ENCODE peak calls at places on chromosomes 3 and 15, in eight cellular contexts. S, T, J, E, D, R, Y and U are unnamed samples.

GRCh38 chr15:70856884-70857546 is 3.1 kb upstream of the LARP6 start:
- DNase-seq in J (peak; percentile 95), S (no peak), Y (no peak), T (no peak), D (peak; percentile 94), R (peak; percentile 76), E (peak; percentile 100), U (no peak)

GRCh38 chr3:46301122-46301835 is 52.6 kb upstream of the CCR2 start:
- DNase-seq in R (no peak), E (no peak), S (no peak), J (no peak), T (no peak), D (no peak), Y (no peak), U (no peak)

GRCh38 chr3:55805169-55805568 is 318.1 kb upstream of the WNT5A start:
- DNase-seq in T (no peak), E (no peak), R (no peak), Y (no peak), J (no peak), D (no peak), S (no peak), U (no peak)

GRCh38 chr15:60486742-60487141 is 7.8 kb upstream of the ICE2 start:
- DNase-seq in T (no peak), Y (no peak), E (no peak), S (no peak), J (no peak), R (no peak), D (no peak), U (no peak)

GRCh38 chr3:140128217-140129137 is 193.5 kb downstream of the CLSTN2 start:
- DNase-seq in E (peak; percentile 28), Y (peak; percentile 8), T (no peak), S (no peak), R (peak; percentile 83), J (peak; percentile 56), D (peak; percentile 33), U (no peak)

GRCh38 chr3:13866406-13866965 is 13.4 kb downstream of the WNT7A start:
- DNase-seq in S (peak; percentile 57), J (peak; percentile 55), D (no peak), T (peak; percentile 24), Y (no peak), R (no peak), E (no peak), U (no peak)

GRCh38 chr3:18335202-18335601 is 89.9 kb downstream of the SATB1 start:
- DNase-seq in Y (no peak), T (no peak), J (peak; percentile 63), E (no peak), D (no peak), S (no peak), R (no peak), U (no peak)

GRCh38 chr3:98692787-98693473 is 70.2 kb upstream of the ST3GAL6 start:
- DNase-seq in T (no peak), D (no peak), S (no peak), Y (no peak), J (no peak), R (no peak), E (no peak), U (no peak)

GRCh38 chr3:85475346-85475745 is 516.6 kb downstream of the CADM2 start:
- DNase-seq in J (no peak), R (no peak), S (no peak), T (no peak), D (peak; percentile 62), Y (no peak), E (no peak), U (no peak)